ENCODE peak calls at places on chromosomes 12 and 14, in five cellular contexts. One of them, this sample, is unnamed.

GRCh38 chr12:14510574-14510973 is 57.1 kb downstream of the PLBD1 start:
- DNase-seq in activated T-helper 1 cell treated with Interleukin-2 at 50 U/mL for 16 hours: no peak
- DNase-seq in effector memory CD4-positive, alpha-beta T cell: no peak
- DNase-seq in EL: no peak
- DNase-seq in iris pigment epithelial cell: no peak
- DNase-seq in this sample: no peak

GRCh38 chr12:101945361-101946232 is 68.2 kb downstream of the DRAM1 start:
- DNase-seq in EL: no peak
- DNase-seq in iris pigment epithelial cell: peak
- DNase-seq in effector memory CD4-positive, alpha-beta T cell: no peak
- DNase-seq in activated T-helper 1 cell treated with Interleukin-2 at 50 U/mL for 16 hours: no peak
- DNase-seq in this sample: no peak

GRCh38 chr14:73935666-73936065 is 14.2 kb downstream of the FAM161B start:
- DNase-seq in effector memory CD4-positive, alpha-beta T cell: no peak
- DNase-seq in activated T-helper 1 cell treated with Interleukin-2 at 50 U/mL for 16 hours: no peak
- DNase-seq in EL: no peak
- DNase-seq in iris pigment epithelial cell: peak
- DNase-seq in this sample: no peak

GRCh38 chr14:73755434-73756014 is 41.3 kb upstream of the PNMA1 start:
- DNase-seq in iris pigment epithelial cell: no peak
- DNase-seq in EL: peak
- DNase-seq in effector memory CD4-positive, alpha-beta T cell: no peak
- DNase-seq in activated T-helper 1 cell treated with Interleukin-2 at 50 U/mL for 16 hours: no peak
- DNase-seq in this sample: no peak

GRCh38 chr12:82174936-82175335 is 183.3 kb downstream of the CCDC59 start:
- DNase-seq in effector memory CD4-positive, alpha-beta T cell: no peak
- DNase-seq in iris pigment epithelial cell: no peak
- DNase-seq in activated T-helper 1 cell treated with Interleukin-2 at 50 U/mL for 16 hours: no peak
- DNase-seq in EL: no peak
- DNase-seq in this sample: no peak

GRCh38 chr14:20768593-20768892 is 339 bp downstream of the EDDM3B start:
- DNase-seq in effector memory CD4-positive, alpha-beta T cell: no peak
- DNase-seq in iris pigment epithelial cell: no peak
- DNase-seq in EL: no peak
- DNase-seq in activated T-helper 1 cell treated with Interleukin-2 at 50 U/mL for 16 hours: no peak
- DNase-seq in this sample: no peak

GRCh38 chr12:6233121-6233971 is 33.1 kb downstream of the CD9 start:
- DNase-seq in effector memory CD4-positive, alpha-beta T cell: no peak
- DNase-seq in activated T-helper 1 cell treated with Interleukin-2 at 50 U/mL for 16 hours: no peak
- DNase-seq in EL: no peak
- DNase-seq in iris pigment epithelial cell: no peak
- DNase-seq in this sample: no peak

GRCh38 chr12:99339663-99340062 is 307.9 kb upstream of the GARIN6 start:
- DNase-seq in activated T-helper 1 cell treated with Interleukin-2 at 50 U/mL for 16 hours: no peak
- DNase-seq in effector memory CD4-positive, alpha-beta T cell: no peak
- DNase-seq in EL: no peak
- DNase-seq in iris pigment epithelial cell: no peak
- DNase-seq in this sample: no peak

GRCh38 chr14:102966681-102967505 is 44.4 kb downstream of the AMN start:
- DNase-seq in iris pigment epithelial cell: no peak
- DNase-seq in activated T-helper 1 cell treated with Interleukin-2 at 50 U/mL for 16 hours: no peak
- DNase-seq in effector memory CD4-positive, alpha-beta T cell: no peak
- DNase-seq in EL: no peak
- DNase-seq in this sample: no peak

GRCh38 chr14:76810953-76811400 is 1.7 kb downstream of the ANGEL1 start:
- DNase-seq in EL: peak
- DNase-seq in iris pigment epithelial cell: peak
- DNase-seq in effector memory CD4-positive, alpha-beta T cell: no peak
- DNase-seq in activated T-helper 1 cell treated with Interleukin-2 at 50 U/mL for 16 hours: no peak
- DNase-seq in this sample: peak

GRCh38 chr12:43812926-43813325 is 6.8 kb upstream of the TWF1 start:
- DNase-seq in iris pigment epithelial cell: no peak
- DNase-seq in effector memory CD4-positive, alpha-beta T cell: no peak
- DNase-seq in activated T-helper 1 cell treated with Interleukin-2 at 50 U/mL for 16 hours: no peak
- DNase-seq in EL: no peak
- DNase-seq in this sample: no peak

GRCh38 chr12:111257435-111257902 is 111.4 kb downstream of the PHETA1 start:
- DNase-seq in activated T-helper 1 cell treated with Interleukin-2 at 50 U/mL for 16 hours: no peak
- DNase-seq in iris pigment epithelial cell: no peak
- DNase-seq in EL: no peak
- DNase-seq in effector memory CD4-positive, alpha-beta T cell: no peak
- DNase-seq in this sample: no peak

GRCh38 chr12:48157889-48158370 is 615 bp upstream of the ASB8 start:
- DNase-seq in EL: no peak
- DNase-seq in iris pigment epithelial cell: no peak
- DNase-seq in activated T-helper 1 cell treated with Interleukin-2 at 50 U/mL for 16 hours: no peak
- DNase-seq in effector memory CD4-positive, alpha-beta T cell: no peak
- DNase-seq in this sample: no peak

GRCh38 chr12:118102070-118102469 is 1.7 kb downstream of the VSIG10 start:
- DNase-seq in activated T-helper 1 cell treated with Interleukin-2 at 50 U/mL for 16 hours: no peak
- DNase-seq in iris pigment epithelial cell: no peak
- DNase-seq in EL: peak
- DNase-seq in effector memory CD4-positive, alpha-beta T cell: no peak
- DNase-seq in this sample: no peak

GRCh38 chr14:31252865-31253264 is 45.3 kb upstream of the HECTD1 start:
- DNase-seq in effector memory CD4-positive, alpha-beta T cell: no peak
- DNase-seq in EL: no peak
- DNase-seq in activated T-helper 1 cell treated with Interleukin-2 at 50 U/mL for 16 hours: no peak
- DNase-seq in iris pigment epithelial cell: no peak
- DNase-seq in this sample: no peak

GRCh38 chr14:76904740-76905569 is 78.7 kb downstream of the LRRC74A start:
- DNase-seq in effector memory CD4-positive, alpha-beta T cell: no peak
- DNase-seq in iris pigment epithelial cell: peak
- DNase-seq in activated T-helper 1 cell treated with Interleukin-2 at 50 U/mL for 16 hours: peak
- DNase-seq in EL: peak
- DNase-seq in this sample: peak

GRCh38 chr14:35121026-35121886 is 534 bp downstream of the PPP2R3C start:
- DNase-seq in iris pigment epithelial cell: peak
- DNase-seq in effector memory CD4-positive, alpha-beta T cell: no peak
- DNase-seq in activated T-helper 1 cell treated with Interleukin-2 at 50 U/mL for 16 hours: no peak
- DNase-seq in EL: peak
- DNase-seq in this sample: peak

GRCh38 chr12:92094751-92095161 is 50.9 kb downstream of the BTG1 start:
- DNase-seq in activated T-helper 1 cell treated with Interleukin-2 at 50 U/mL for 16 hours: no peak
- DNase-seq in EL: peak
- DNase-seq in effector memory CD4-positive, alpha-beta T cell: no peak
- DNase-seq in iris pigment epithelial cell: peak
- DNase-seq in this sample: peak

GRCh38 chr14:93263416-93263815 is 56.4 kb downstream of the UBR7 start:
- DNase-seq in iris pigment epithelial cell: peak
- DNase-seq in EL: no peak
- DNase-seq in effector memory CD4-positive, alpha-beta T cell: no peak
- DNase-seq in activated T-helper 1 cell treated with Interleukin-2 at 50 U/mL for 16 hours: no peak
- DNase-seq in this sample: peak

GRCh38 chr12:39451977-39452376 is 9.1 kb upstream of the KIF21A start:
- DNase-seq in effector memory CD4-positive, alpha-beta T cell: no peak
- DNase-seq in EL: no peak
- DNase-seq in iris pigment epithelial cell: no peak
- DNase-seq in activated T-helper 1 cell treated with Interleukin-2 at 50 U/mL for 16 hours: no peak
- DNase-seq in this sample: no peak

GRCh38 chr12:52166672-52167071 is 25.1 kb downstream of the KRT80 start:
- DNase-seq in effector memory CD4-positive, alpha-beta T cell: no peak
- DNase-seq in EL: no peak
- DNase-seq in activated T-helper 1 cell treated with Interleukin-2 at 50 U/mL for 16 hours: no peak
- DNase-seq in iris pigment epithelial cell: no peak
- DNase-seq in this sample: no peak

GRCh38 chr14:23306412-23307145 is at the start of gene BCL2L2:
- DNase-seq in effector memory CD4-positive, alpha-beta T cell: no peak
- DNase-seq in activated T-helper 1 cell treated with Interleukin-2 at 50 U/mL for 16 hours: no peak
- DNase-seq in EL: peak
- DNase-seq in iris pigment epithelial cell: peak
- DNase-seq in this sample: peak

GRCh38 chr14:65334765-65335411 is 77.6 kb upstream of the FUT8 start:
- DNase-seq in effector memory CD4-positive, alpha-beta T cell: no peak
- DNase-seq in EL: no peak
- DNase-seq in activated T-helper 1 cell treated with Interleukin-2 at 50 U/mL for 16 hours: no peak
- DNase-seq in iris pigment epithelial cell: no peak
- DNase-seq in this sample: no peak

This sample was measured in brain microvascular endothelial cell.